ENCODE peak calls at places on chromosomes 4 and X, in ten cellular contexts. C, W, A, D, B, V, E, Q, H and M are unnamed samples.

GRCh38 chrX:63713510-63713909 is 71.5 kb downstream of the ARHGEF9 start:
- DNase-seq in W (peak), A (no peak), Q (peak), D (no peak), H (no peak), E (peak), B (peak), C (peak), V (no peak), M (peak)

GRCh38 chr4:114041117-114041475 is 61.6 kb upstream of the ARSJ start:
- DNase-seq in E (peak), D (no peak), V (no peak), A (no peak), Q (no peak), B (no peak), W (peak), H (no peak), C (no peak), M (no peak)

GRCh38 chrX:39969099-39969825 is 128.5 kb downstream of the BCOR start:
- DNase-seq in B (no peak), H (no peak), V (no peak), E (no peak), Q (no peak), D (no peak), C (no peak), A (no peak), W (no peak), M (no peak)

GRCh38 chrX:88613338-88613737 is 133.7 kb upstream of the CPXCR1 start:
- DNase-seq in B (no peak), V (no peak), Q (no peak), W (no peak), E (no peak), D (peak), C (no peak), A (no peak), H (no peak), M (no peak)

GRCh38 chr4:107619065-107619464 is 101.0 kb downstream of the PAPSS1 start:
- DNase-seq in D (peak), E (peak), V (no peak), B (no peak), W (peak), Q (no peak), A (peak), C (peak), H (no peak), M (no peak)

GRCh38 chr4:26242451-26242850 is 78.4 kb upstream of the RBPJ start:
- DNase-seq in W (peak), Q (no peak), B (no peak), V (no peak), A (no peak), H (no peak), E (no peak), D (peak), C (no peak), M (no peak)

GRCh38 chr4:14178421-14178820 is 550.9 kb upstream of the BOD1L1 start:
- DNase-seq in C (no peak), V (peak), H (no peak), D (peak), B (no peak), E (peak), W (peak), A (peak), Q (no peak), M (no peak)

GRCh38 chr4:44760142-44760898 is 34.0 kb upstream of the GNPDA2 start:
- DNase-seq in V (no peak), H (no peak), Q (no peak), C (no peak), B (no peak), D (peak), E (peak), A (peak), W (peak), M (no peak)

GRCh38 chr4:100651499-100652165 is 133.8 kb upstream of the EMCN start:
- DNase-seq in E (no peak), D (no peak), H (no peak), V (no peak), C (no peak), W (no peak), B (no peak), A (no peak), Q (no peak), M (peak)

GRCh38 chrX:135596495-135596894 is 76.0 kb downstream of the INTS6L start:
- DNase-seq in B (peak), W (peak), A (peak), H (no peak), C (no peak), V (peak), D (peak), Q (peak), E (peak), M (peak)

GRCh38 chr4:78613522-78614311 is 62.1 kb downstream of the ANXA3 start:
- DNase-seq in A (no peak), Q (no peak), V (no peak), D (no peak), E (no peak), W (no peak), C (no peak), B (no peak), H (no peak), M (no peak)

GRCh38 chrX:70398899-70399298 is 24.2 kb upstream of the GDPD2 start:
- DNase-seq in H (no peak), W (peak), D (no peak), E (no peak), A (no peak), C (no peak), B (no peak), V (peak), Q (no peak), M (no peak)

GRCh38 chrX:151873096-151873495 is 39.6 kb upstream of the MAGEA4 start:
- DNase-seq in Q (no peak), A (no peak), H (no peak), D (no peak), B (no peak), V (no peak), E (peak), C (no peak), W (no peak), M (no peak)

GRCh38 chr4:3318561-3319021 is 25.8 kb downstream of the RGS12 start:
- DNase-seq in V (no peak), Q (peak), C (no peak), W (no peak), H (no peak), D (no peak), E (no peak), B (peak), A (no peak), M (no peak)

GRCh38 chrX:153688900-153689590 is 1.3 kb downstream of the SLC6A8 start:
- DNase-seq in W (peak), C (no peak), A (no peak), H (peak), Q (no peak), D (peak), E (peak), V (no peak), B (no peak), M (no peak)

GRCh38 chrX:45743081-45743533 is 542.4 kb upstream of the DIPK2B start:
- DNase-seq in B (peak), C (peak), E (peak), A (peak), D (peak), Q (no peak), W (peak), V (no peak), H (no peak), M (no peak)

GRCh38 chr4:151887151-151887815 is 126.5 kb upstream of the GATB start:
- DNase-seq in E (peak), W (peak), Q (no peak), D (peak), V (no peak), C (no peak), A (no peak), H (no peak), B (no peak), M (no peak)

GRCh38 chr4:81346719-81347118 is 125.0 kb downstream of the RASGEF1B start:
- DNase-seq in Q (no peak), B (no peak), H (no peak), V (no peak), A (no peak), E (no peak), C (no peak), W (no peak), D (no peak), M (no peak)

GRCh38 chr4:188958346-188958745 is 819.1 kb downstream of the TRIML1 start:
- DNase-seq in W (no peak), Q (no peak), D (no peak), B (no peak), C (no peak), E (no peak), A (no peak), V (no peak), H (no peak), M (no peak)

GRCh38 chrX:45601052-45601451 is 400.4 kb upstream of the DIPK2B start:
- DNase-seq in D (no peak), B (no peak), C (no peak), H (no peak), W (no peak), V (no peak), E (no peak), A (no peak), Q (no peak), M (no peak)

GRCh38 chr4:13860126-13860525 is 232.6 kb upstream of the BOD1L1 start:
- DNase-seq in Q (no peak), A (no peak), C (no peak), V (no peak), E (peak), W (peak), H (no peak), D (no peak), B (peak), M (no peak)

GRCh38 chrX:43860646-43861370 is 21.4 kb downstream of the MAOB start:
- DNase-seq in B (no peak), W (peak), A (no peak), H (no peak), D (peak), E (peak), Q (no peak), V (no peak), C (no peak), M (no peak)

GRCh38 chrX:47026198-47026597 is 52.0 kb upstream of the RGN start:
- DNase-seq in E (no peak), Q (no peak), A (no peak), H (no peak), D (no peak), W (no peak), B (no peak), C (no peak), V (no peak), M (no peak)

GRCh38 chrX:46295963-46296362 is 249.3 kb downstream of the ZNF674 start:
- DNase-seq in C (no peak), A (no peak), B (no peak), E (no peak), W (no peak), H (no peak), V (no peak), D (no peak), Q (no peak), M (no peak)

GRCh38 chr4:185504098-185505047 is 30.9 kb downstream of the PDLIM3 start:
- DNase-seq in V (no peak), C (no peak), A (no peak), W (no peak), H (no peak), D (peak), E (peak), B (no peak), Q (peak), M (peak)

GRCh38 chr4:212438-213174 is 88.3 kb downstream of the ZNF718 start:
- DNase-seq in E (peak), A (peak), W (peak), H (peak), D (peak), B (peak), Q (peak), C (peak), V (no peak), M (peak)

GRCh38 chr4:38292529-38292928 is 332.3 kb downstream of the PTTG2 start:
- DNase-seq in H (no peak), E (peak), A (no peak), D (no peak), C (no peak), Q (no peak), W (no peak), B (no peak), V (no peak), M (no peak)

GRCh38 chr4:119652978-119653377 is 24.4 kb upstream of the PDE5A start:
- DNase-seq in E (no peak), B (no peak), D (no peak), W (peak), V (no peak), C (no peak), A (peak), Q (no peak), H (no peak), M (no peak)

GRCh38 chrX:360496-361150 is 26.1 kb downstream of the PPP2R3B start:
- DNase-seq in A (no peak), W (no peak), V (no peak), Q (peak), E (no peak), C (no peak), D (no peak), H (no peak), B (no peak), M (no peak)

GRCh38 chr4:82900016-82900334 is 560 bp upstream of the THAP9 start:
- DNase-seq in V (peak), B (no peak), C (no peak), D (no peak), E (no peak), H (no peak), A (no peak), Q (no peak), W (no peak), M (no peak)

GRCh38 chr4:155552180-155552579 is 114.5 kb upstream of the GUCY1A1 start:
- DNase-seq in H (no peak), Q (no peak), E (peak), W (no peak), A (no peak), V (no peak), B (peak), C (no peak), D (no peak), M (no peak)

GRCh38 chr4:10157478-10158354 is 41.1 kb upstream of the WDR1 start:
- DNase-seq in V (peak), B (peak), W (peak), C (no peak), H (no peak), E (peak), Q (no peak), D (peak), A (peak), M (peak)

GRCh38 chrX:135522132-135522530 is 1.7 kb downstream of the INTS6L start:
- DNase-seq in E (no peak), A (no peak), V (no peak), H (no peak), D (no peak), B (no peak), W (no peak), Q (no peak), C (no peak), M (no peak)

GRCh38 chr4:143411527-143412480 is 75.1 kb downstream of the GAB1 start:
- DNase-seq in Q (no peak), H (no peak), D (no peak), V (no peak), W (peak), C (no peak), A (no peak), B (no peak), E (peak), M (no peak)

GRCh38 chr4:75321484-75321883 is 192.7 kb downstream of the RCHY1 start:
- DNase-seq in Q (no peak), B (no peak), E (no peak), A (no peak), C (no peak), W (no peak), D (no peak), V (no peak), H (no peak), M (no peak)

GRCh38 chr4:122456228-122457106 is at the start of gene IL2:
- DNase-seq in Q (no peak), V (no peak), H (no peak), A (no peak), C (no peak), W (no peak), D (no peak), B (no peak), E (no peak), M (no peak)

GRCh38 chr4:184590196-184590595 is 59.1 kb downstream of the CASP3 start:
- DNase-seq in D (no peak), A (no peak), W (peak), H (no peak), C (peak), E (no peak), V (no peak), B (no peak), Q (no peak), M (no peak)

GRCh38 chr4:67933038-67933437 is 30.3 kb downstream of the TMPRSS11A start:
- DNase-seq in H (no peak), W (no peak), V (no peak), C (no peak), D (no peak), Q (no peak), E (no peak), A (no peak), B (no peak), M (no peak)

GRCh38 chr4:16484711-16485110 is 258.4 kb upstream of the TAPT1 start:
- DNase-seq in D (no peak), Q (no peak), B (no peak), C (no peak), V (no peak), H (no peak), E (no peak), W (no peak), A (no peak), M (no peak)